ENCODE peak calls at places on chromosomes 16 and 17, in seven cellular contexts. R is esophagus muscularis mucosa, D is A549, T is HepG2, E is stomach, N is suprapubic skin, S is sigmoid colon. Q is an unnamed sample.
A peak's percentile ranks its signal among the peaks of the same experiment; 100 is the strongest.

GRCh38 chr17:9079461-9080103 is 58.3 kb downstream of the NTN1 start:
- DNase-seq in R (no peak), T (no peak), N (no peak), E (no peak), S (no peak), D (no peak), Q (no peak)

GRCh38 chr16:66369055-66369592 is 2.6 kb downstream of the CDH5 start:
- DNase-seq in S (no peak), D (no peak), E (no peak), R (no peak), N (no peak), T (no peak), Q (no peak)

GRCh38 chr17:36592316-36592710 is 634 bp downstream of the DHRS11 start:
- DNase-seq in N (no peak), S (peak; percentile 67), E (no peak), T (no peak), D (peak; percentile 49), R (no peak), Q (no peak)

GRCh38 chr17:17840751-17841591 is 4.2 kb upstream of the SREBF1 start:
- DNase-seq in D (no peak), E (no peak), R (no peak), N (no peak), T (peak; percentile 35), S (no peak), Q (peak; percentile 65)

GRCh38 chr17:43224146-43224705 is 4.2 kb downstream of the CCDC200 start:
- DNase-seq in N (peak; percentile 32), T (no peak), E (no peak), S (peak; percentile 7), R (peak; percentile 50), D (no peak), Q (peak; percentile 2)

GRCh38 chr16:66020061-66020460 is 346.4 kb upstream of the CDH5 start:
- DNase-seq in R (no peak), E (no peak), N (no peak), S (no peak), T (no peak), D (no peak), Q (no peak)

GRCh38 chr17:50263293-50264262 is 10.7 kb upstream of the TMEM92 start:
- DNase-seq in D (no peak), R (no peak), E (no peak), T (no peak), S (no peak), N (no peak), Q (no peak)

GRCh38 chr16:77223184-77223583 is 24.0 kb downstream of the SYCE1L start:
- DNase-seq in R (no peak), S (no peak), E (no peak), T (no peak), D (no peak), N (no peak), Q (no peak)

DNA sequence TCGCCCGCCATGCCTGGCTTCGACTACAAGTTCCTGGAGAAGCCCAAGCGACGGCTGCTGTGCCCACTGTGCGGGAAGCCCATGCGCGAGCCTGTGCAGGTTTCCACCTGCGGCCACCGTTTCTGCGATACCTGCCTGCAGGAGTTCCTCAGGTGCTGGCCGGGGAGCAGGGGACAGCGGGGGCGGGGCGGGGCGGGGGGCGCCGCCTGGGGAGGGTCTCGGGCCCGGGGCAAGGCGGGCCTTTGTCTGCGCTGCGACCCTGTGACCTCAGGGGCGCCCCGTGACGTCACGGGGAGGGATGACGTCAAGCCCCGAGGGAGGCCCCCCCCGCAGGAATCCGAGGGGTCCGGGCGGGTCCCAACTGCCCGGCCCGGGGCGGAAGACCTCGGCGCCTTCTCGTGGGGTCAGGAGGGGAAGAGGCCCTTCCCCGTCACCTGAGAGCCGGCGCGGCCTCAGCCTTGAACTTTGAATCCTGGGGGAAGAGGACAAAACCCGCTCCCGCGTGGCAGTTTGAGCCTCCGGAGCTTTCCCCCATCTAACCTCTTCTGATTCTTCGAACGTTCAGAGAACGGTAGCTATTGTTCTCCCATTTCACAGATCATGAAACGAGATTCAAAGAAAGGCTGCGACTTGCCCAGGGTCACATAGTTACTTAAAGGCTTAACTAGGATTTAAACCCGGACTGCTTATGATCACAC is 442 bp downstream of the TRAF4 start:
- DNase-seq in N (no peak), T (peak; percentile 71), S (peak; percentile 74), R (no peak), D (peak; percentile 58), E (peak; percentile 61), Q (no peak)
- TF ChIP-seq EP300 in N (no peak), T (no peak), S (no peak), R (no peak), D (no peak), E (no peak), Q (peak; percentile 63)

GRCh38 chr16:81241706-81242105 is 3.2 kb downstream of the BCO1 start:
- DNase-seq in S (no peak), T (no peak), R (no peak), N (no peak), D (no peak), E (no peak), Q (no peak)

GRCh38 chr16:81237942-81238295 is 570 bp upstream of the BCO1 start:
- DNase-seq in S (no peak), T (no peak), D (no peak), R (no peak), N (no peak), E (no peak), Q (no peak)

GRCh38 chr16:81237282-81237681 is 1.2 kb upstream of the BCO1 start:
- DNase-seq in T (no peak), E (peak; percentile 89), D (no peak), R (no peak), S (peak; percentile 93), N (no peak), Q (no peak)

GRCh38 chr16:81239722-81240121 is 1.2 kb downstream of the BCO1 start:
- DNase-seq in T (no peak), D (no peak), S (no peak), E (no peak), N (no peak), R (no peak), Q (no peak)

GRCh38 chr16:81238296-81239011 is at the start of gene BCO1:
- DNase-seq in E (peak; percentile 56), R (no peak), S (no peak), T (peak; percentile 35), D (peak; percentile 35), N (no peak), Q (peak; percentile 14)
- H3K4me3 ChIP-seq in E (peak within 1 kb of the TSS; percentile 44), R (peak within 1 kb of the TSS; percentile 44), S (peak within 1 kb of the TSS; percentile 40), T (peak within 1 kb of the TSS; percentile 69), D (peak within 1 kb of the TSS; percentile 53), N (peak within 1 kb of the TSS; percentile 36), Q (no peak within 1 kb of the TSS)

GRCh38 chr16:630024-630814 is 566 bp upstream of the WFIKKN1 start:
- DNase-seq in E (no peak), D (no peak), N (peak; percentile 66), S (no peak), R (no peak), T (no peak), Q (no peak)

GRCh38 chr16:629289-630023 is 1.3 kb upstream of the WFIKKN1 start:
- DNase-seq in N (peak; percentile 63), R (no peak), E (no peak), T (peak; percentile 44), D (no peak), S (no peak), Q (no peak)

GRCh38 chr16:631808-632358 is 1.1 kb downstream of the WFIKKN1 start:
- DNase-seq in E (no peak), N (no peak), T (no peak), D (no peak), S (no peak), R (no peak), Q (no peak)

GRCh38 chr16:632486-633335 is 1.9 kb downstream of the WFIKKN1 start:
- DNase-seq in N (no peak), S (no peak), R (no peak), E (no peak), T (no peak), D (no peak), Q (no peak)

DNA sequence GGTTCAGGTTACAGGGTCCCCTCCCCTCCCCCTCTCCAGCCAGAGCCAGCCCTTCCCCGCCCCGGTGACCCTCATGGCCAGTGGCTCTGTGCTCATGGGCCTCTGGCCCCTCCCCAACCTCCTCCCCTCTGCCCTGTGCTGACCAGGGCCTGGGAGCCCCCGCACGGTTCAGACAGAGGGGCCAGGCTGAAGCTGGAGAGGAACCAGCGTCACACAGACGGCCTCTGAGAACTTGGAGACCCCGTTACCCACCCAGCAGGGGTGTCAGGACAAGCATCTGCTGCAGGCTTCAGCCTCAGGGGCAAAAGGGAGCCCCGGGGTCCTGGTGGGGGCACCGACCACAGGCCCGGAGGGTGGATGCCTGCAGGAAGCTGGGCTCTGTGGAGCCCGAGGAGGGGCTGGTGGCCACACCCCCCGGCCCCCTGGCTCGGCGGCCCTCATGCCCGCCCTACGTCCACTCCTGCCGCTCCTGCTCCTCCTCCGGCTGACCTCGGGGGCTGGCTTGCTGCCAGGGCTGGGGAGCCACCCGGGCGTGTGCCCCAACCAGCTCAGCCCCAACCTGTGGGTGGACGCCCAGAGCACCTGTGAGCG is at the start of gene WFIKKN1:
- DNase-seq in S (no peak), D (no peak), R (no peak), E (peak; percentile 71), T (peak; percentile 59), N (peak; percentile 72), Q (no peak)
- TF ChIP-seq EP300 in S (no peak), D (no peak), R (no peak), E (no peak), T (no peak), N (no peak), Q (no peak)

GRCh38 chr17:68297168-68297567 is 5.9 kb downstream of the ARSG start:
- DNase-seq in T (no peak), E (no peak), R (no peak), N (no peak), D (no peak), S (no peak), Q (no peak)

GRCh38 chr17:68295086-68295485 is 3.8 kb downstream of the ARSG start:
- DNase-seq in R (no peak), D (no peak), S (no peak), E (no peak), N (no peak), T (no peak), Q (no peak)

GRCh38 chr17:68294617-68295016 is 3.3 kb downstream of the ARSG start:
- DNase-seq in T (no peak), D (no peak), N (no peak), S (no peak), E (no peak), R (no peak), Q (no peak)

GRCh38 chr17:68298601-68299000 is 7.3 kb downstream of the ARSG start:
- DNase-seq in T (no peak), S (no peak), E (no peak), D (no peak), N (no peak), R (no peak), Q (no peak)

DNA sequence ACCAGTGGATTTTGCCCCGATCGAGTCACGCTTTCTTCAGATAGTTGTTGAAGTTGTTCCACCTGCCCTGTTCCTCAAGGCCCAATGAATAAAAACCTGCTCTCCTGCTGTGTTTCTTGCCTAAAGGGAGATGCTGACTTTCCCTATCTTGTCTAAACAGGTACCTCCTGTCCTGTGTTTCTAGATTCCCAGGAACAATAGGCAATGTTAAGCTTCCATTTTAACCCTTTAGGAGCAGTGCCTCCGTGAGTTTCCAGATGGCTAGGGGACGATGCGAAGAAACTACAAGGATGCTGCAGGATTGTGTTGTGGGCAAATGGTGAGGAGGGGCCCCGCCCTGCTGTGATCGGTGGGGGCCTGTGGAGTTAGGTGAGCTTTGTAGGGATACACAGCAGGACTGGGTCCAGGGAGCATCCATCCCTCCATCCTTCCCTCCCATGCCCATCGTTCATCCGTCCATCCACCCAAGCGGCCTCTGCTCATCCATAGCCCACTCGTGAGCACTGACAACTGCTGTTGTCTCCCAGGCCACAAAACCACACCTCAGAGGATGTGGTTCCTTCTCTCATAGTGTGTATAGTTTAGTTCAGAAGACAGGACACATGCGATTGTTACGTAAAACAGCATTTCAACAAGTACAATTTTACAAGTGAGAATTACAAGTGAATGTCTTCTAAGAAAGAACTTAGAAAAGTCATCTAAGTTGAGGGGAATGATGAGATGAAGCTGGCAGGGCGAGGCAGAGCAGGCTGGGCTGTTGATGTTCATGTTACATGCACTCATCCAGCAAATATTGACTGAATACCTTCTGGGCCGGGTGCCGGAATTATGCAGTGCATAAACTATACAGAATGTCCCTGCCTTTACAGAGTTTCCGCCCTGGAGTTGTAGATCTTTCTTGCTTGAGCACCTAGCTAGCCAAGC is 5.2 kb downstream of the ARSG start:
- DNase-seq in S (no peak), E (peak; percentile 49), T (no peak), N (no peak), D (no peak), R (no peak), Q (no peak)
- H3K4me3 ChIP-seq in S (no peak overlapping the region), E (no peak overlapping the region), T (no peak overlapping the region), N (no peak overlapping the region), D (no peak overlapping the region), R (no peak overlapping the region), Q (no peak overlapping the region)

Q was measured in tibial nerve.